ENCODE peak calls at places on chromosomes 7 and 10, in five cellular contexts. D is right lobe of liver, Z is tibial nerve, I is transverse colon, E is heart left ventricle. F is an unnamed sample. For H3K4me1, the result is how much of the 10 kb centered on the place peaks cover.

GRCh38 chr7:159027091-159027802 is 117.4 kb downstream of the VIPR2 start:
- DNase-seq in D (peak), Z (no peak), I (peak), E (no peak), F (no peak)

GRCh38 chr10:105691811-105692210 is 1050.7 kb downstream of the SORCS3 start:
- DNase-seq in D (no peak), Z (no peak), I (no peak), E (no peak), F (no peak)

GRCh38 chr10:125984346-125984745 is 88.0 kb downstream of the FANK1 start:
- DNase-seq in D (no peak), Z (no peak), I (no peak), E (no peak), F (no peak)

GRCh38 chr7:92634924-92635519 is 44.8 kb upstream of the FAM133B start:
- DNase-seq in D (no peak), Z (no peak), I (no peak), E (no peak), F (no peak)

GRCh38 chr10:33381897-33382578 is 47.6 kb upstream of the NRP1 start:
- DNase-seq in D (peak), Z (no peak), I (peak), E (no peak), F (no peak)

GRCh38 chr10:119652361-119652760 is 1.2 kb downstream of the BAG3 start:
- DNase-seq in D (no peak), Z (no peak), I (no peak), E (no peak), F (peak)

GRCh38 chr10:100364735-100365391 is 17.8 kb downstream of the SCD start:
- DNase-seq in D (peak), Z (no peak), I (peak), E (peak), F (peak)

GRCh38 chr10:88118769-88119559 is 255.5 kb downstream of the PTEN start:
- DNase-seq in D (no peak), Z (no peak), I (no peak), E (no peak), F (no peak)

GRCh38 chr7:5594616-5595544 is 171.2 kb upstream of the TNRC18 start:
- DNase-seq in D (no peak), Z (no peak), I (no peak), E (no peak), F (no peak)

GRCh38 chr7:4123823-4124222 is 558.3 kb upstream of the FOXK1 start:
- DNase-seq in D (no peak), Z (no peak), I (no peak), E (peak), F (no peak)

GRCh38 chr7:123966936-123967335 is 41.9 kb downstream of the SPAM1 start:
- DNase-seq in D (no peak), Z (no peak), I (no peak), E (no peak), F (no peak)
- TF ChIP-seq CTCF in D (no peak), Z (no peak), I (peak), E (no peak), F (no peak)

DNA sequence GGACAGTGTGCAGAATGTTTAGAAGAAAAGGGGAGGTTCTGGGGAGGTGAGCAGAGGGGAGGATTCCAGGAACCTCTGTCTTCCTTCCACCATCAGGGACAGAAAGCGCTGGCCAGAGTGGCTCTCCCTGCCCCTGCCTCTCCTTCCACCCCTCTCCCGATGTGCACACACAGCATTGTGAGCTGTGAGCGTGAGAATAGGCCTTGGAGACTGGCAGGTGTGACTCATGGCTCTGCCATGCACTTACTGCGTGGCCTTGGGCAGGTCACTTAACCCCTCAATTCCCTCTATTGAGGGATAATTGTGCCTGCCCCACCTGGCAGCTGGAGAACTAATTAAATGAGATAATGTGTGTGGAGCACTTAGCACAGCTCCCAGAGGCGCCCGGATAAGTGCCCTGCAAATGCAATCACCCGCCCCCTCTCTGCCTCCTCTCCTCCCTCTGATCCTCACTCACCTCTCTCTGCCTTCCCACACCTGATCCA is 115.4 kb downstream of the ZMIZ1 start:
- DNase-seq in D (no peak), Z (no peak), I (no peak), E (no peak), F (no peak)
- TF ChIP-seq POLR2A in D (no peak), Z (no peak), I (peak), E (no peak), F (no peak)

DNA sequence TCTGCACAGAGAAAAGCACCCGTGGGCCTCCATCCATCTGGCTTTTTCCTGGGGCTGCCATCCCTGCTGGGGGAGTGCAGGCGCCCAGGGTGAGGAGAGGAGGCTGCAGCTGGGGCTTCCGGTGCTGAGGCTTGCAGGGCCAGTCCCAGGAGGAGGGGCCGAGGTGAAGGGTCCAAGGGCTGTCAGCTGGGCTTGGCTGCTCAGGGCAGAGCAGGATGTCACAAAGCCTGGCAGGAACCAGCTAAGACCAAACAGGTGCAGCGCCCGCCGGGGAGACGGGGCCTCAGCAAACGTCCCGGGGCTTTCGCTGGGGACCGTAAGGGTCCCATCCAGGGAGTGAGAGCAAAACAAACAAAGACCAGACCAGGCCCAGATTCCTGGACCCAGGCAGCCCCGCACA is 77.1 kb downstream of the CFAP46 start:
- DNase-seq in D (peak), Z (peak), I (peak), E (no peak), F (no peak)
- H3K4me1 ChIP-seq in D (under half), Z (under half), I (under half), E (under half), F (under half)

DNA sequence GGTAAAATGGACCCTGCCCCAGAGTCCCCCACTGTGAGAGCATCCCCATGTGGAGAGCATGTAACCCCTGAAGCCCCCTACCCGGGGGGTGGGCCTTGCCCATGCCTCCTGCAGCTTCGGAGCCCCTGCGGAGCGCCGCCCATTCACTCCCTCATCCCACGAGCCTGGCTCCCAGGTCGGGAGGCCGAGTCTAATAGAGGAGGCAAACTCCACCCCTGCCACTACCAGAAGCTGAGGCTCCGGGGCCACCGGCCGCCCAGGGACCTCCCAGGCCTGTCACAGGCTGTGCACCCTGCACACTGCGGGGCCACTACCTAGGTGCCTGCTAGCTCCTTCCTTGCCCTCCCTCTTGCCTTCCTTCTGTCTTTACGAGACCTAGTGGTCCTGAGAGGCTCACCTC is 17.4 kb downstream of the WDR86 start:
- DNase-seq in D (no peak), Z (no peak), I (no peak), E (no peak), F (no peak)
- TF ChIP-seq CTCF in D (no peak), Z (no peak), I (no peak), E (no peak), F (no peak)

F was measured in gastrocnemius medialis.